ENCODE peak calls at places on chromosomes 5 and 9, in eight cellular contexts. K is A673, J is stomach, Q is Peyer's patch, E is mesenchymal stem cell, N is transverse colon, Y is neuronal stem cell, A is hepatocyte. D is an unnamed sample.

GRCh38 chr5:133147815-133148634 is 96.2 kb downstream of the HSPA4 start:
- DNase-seq in E (no peak), N (no peak), Y (no peak), J (no peak), A (no peak), K (no peak), Q (no peak), D (no peak)

GRCh38 chr9:75467141-75467540 is 378.8 kb downstream of the OSTF1 start:
- DNase-seq in Q (no peak), J (no peak), Y (no peak), A (no peak), K (no peak), E (no peak), N (no peak), D (no peak)

GRCh38 chr5:139755892-139756671 is 39.5 kb upstream of the PSD2 start:
- DNase-seq in J (peak; percentile 32), K (no peak), N (no peak), Y (no peak), Q (peak; percentile 56), A (peak; percentile 63), E (no peak), D (no peak)

GRCh38 chr5:34891981-34892380 is 23.3 kb downstream of the RAD1 start:
- DNase-seq in Y (no peak), A (peak; percentile 42), N (no peak), Q (no peak), E (no peak), K (no peak), J (no peak), D (no peak)

GRCh38 chr9:89425024-89425805 is 72.7 kb downstream of the SEMA4D start:
- DNase-seq in J (no peak), K (no peak), A (no peak), E (peak; percentile 28), Q (no peak), N (no peak), Y (no peak), D (no peak)

GRCh38 chr9:134775552-134775951 is 105.1 kb upstream of the FCN2 start:
- DNase-seq in Y (no peak), N (no peak), J (no peak), E (peak; percentile 91), K (no peak), A (peak; percentile 49), Q (no peak), D (no peak)

GRCh38 chr9:34663296-34663590 is 786 bp upstream of the CCL27 start:
- DNase-seq in E (no peak), Q (no peak), J (no peak), Y (no peak), K (no peak), A (no peak), N (no peak), D (no peak)

GRCh38 chr5:44002381-44002901 is 386.8 kb downstream of the FGF10 start:
- DNase-seq in Q (no peak), Y (no peak), J (peak; percentile 74), A (peak; percentile 55), N (no peak), K (no peak), E (peak; percentile 45), D (no peak)

GRCh38 chr9:23659346-23660006 is 166.6 kb downstream of the ELAVL2 start:
- DNase-seq in Q (no peak), A (no peak), Y (no peak), K (no peak), N (no peak), E (no peak), J (no peak), D (no peak)

GRCh38 chr5:2191972-2192371 is 309.2 kb upstream of the IRX4 start:
- DNase-seq in Y (no peak), J (no peak), K (no peak), E (no peak), N (no peak), A (no peak), Q (peak; percentile 17), D (no peak)

GRCh38 chr5:30693326-30693725 is 500.2 kb upstream of the CDH6 start:
- DNase-seq in K (no peak), Q (no peak), Y (no peak), A (no peak), E (no peak), N (no peak), J (no peak), D (no peak)

GRCh38 chr5:37665272-37665671 is 174.6 kb downstream of the GDNF start:
- DNase-seq in N (no peak), Y (no peak), A (no peak), Q (no peak), E (peak; percentile 67), J (no peak), K (no peak), D (no peak)

GRCh38 chr9:115651456-115651855 is 502.1 kb upstream of the PAPPA start:
- DNase-seq in Q (no peak), A (no peak), J (no peak), Y (no peak), E (no peak), K (no peak), N (no peak), D (no peak)

GRCh38 chr5:168985454-168985853 is 315.5 kb downstream of the SLIT3 start:
- DNase-seq in A (no peak), K (no peak), E (no peak), Q (no peak), Y (no peak), N (no peak), J (no peak), D (no peak)

GRCh38 chr5:40518511-40518917 is 161.2 kb upstream of the PTGER4 start:
- DNase-seq in Q (peak; percentile 80), Y (no peak), A (no peak), E (no peak), N (no peak), K (no peak), J (peak; percentile 31), D (peak; percentile 86)

GRCh38 chr5:32436553-32437262 is 7.8 kb downstream of the ZFR start:
- DNase-seq in Y (no peak), N (no peak), Q (no peak), K (no peak), J (no peak), E (no peak), A (no peak), D (peak; percentile 39)

GRCh38 chr9:112777914-112778313 is 27.4 kb downstream of the SNX30 start:
- DNase-seq in E (no peak), J (no peak), Q (no peak), Y (no peak), K (no peak), N (no peak), A (no peak), D (no peak)

GRCh38 chr5:142176255-142176654 is 67.7 kb downstream of the NDFIP1 start:
- DNase-seq in K (no peak), N (no peak), Q (no peak), Y (no peak), E (no peak), J (no peak), A (no peak), D (peak; percentile 63)

GRCh38 chr9:34430843-34431437 is 27.4 kb downstream of the FAM219A start:
- DNase-seq in N (peak; percentile 17), K (peak; percentile 56), Y (peak; percentile 72), E (peak; percentile 70), Q (no peak), A (peak; percentile 79), J (peak; percentile 57), D (peak; percentile 25)

GRCh38 chr9:14321517-14322125 is 7.7 kb upstream of the NFIB start:
- DNase-seq in Q (no peak), J (no peak), N (no peak), E (no peak), K (no peak), Y (no peak), A (no peak), D (no peak)
- H3K4me1 ChIP-seq in Q (no peaks in the 10 kb centered on the region), J (peaks cover 62% of the 10 kb centered on the region), N (peaks cover 53% of the 10 kb centered on the region), E (peaks cover 3% of the 10 kb centered on the region), K (peaks cover 51% of the 10 kb centered on the region), Y (peaks cover 33% of the 10 kb centered on the region), A (no peaks in the 10 kb centered on the region), D (no peaks in the 10 kb centered on the region)

DNA sequence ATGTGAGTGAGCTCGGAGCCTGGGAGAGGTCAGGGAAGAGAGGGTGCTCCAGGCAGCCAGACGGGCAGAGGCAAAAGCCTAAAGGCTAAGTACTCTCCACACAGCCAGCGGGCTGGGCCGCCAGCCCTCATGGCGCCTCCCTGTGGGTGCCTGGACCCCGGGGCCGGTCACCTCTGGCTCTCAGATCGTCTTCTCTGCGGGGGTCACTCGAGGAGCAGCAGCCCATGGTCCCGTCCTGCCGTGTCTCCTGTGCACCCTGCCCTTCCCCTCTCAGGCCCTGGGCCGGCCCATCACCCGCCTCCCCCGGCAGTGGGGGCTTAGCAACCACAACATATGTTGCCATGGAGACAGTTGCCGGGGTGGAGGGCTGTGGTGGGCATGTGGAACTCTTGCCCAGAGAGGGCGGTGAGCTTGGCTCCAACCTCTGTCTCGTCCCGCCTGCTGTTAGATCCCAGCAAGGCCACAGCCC is 4.2 kb downstream of the AK1 start:
- DNase-seq in A (no peak), N (no peak), E (no peak), Q (no peak), K (no peak), J (no peak), Y (no peak), D (no peak)
- H3K4me3 ChIP-seq in A (no peak overlapping the region), N (no peak overlapping the region), E (no peak overlapping the region), Q (no peak overlapping the region), K (no peak overlapping the region), J (no peak overlapping the region), Y (no peak overlapping the region), D (no peak overlapping the region)

DNA sequence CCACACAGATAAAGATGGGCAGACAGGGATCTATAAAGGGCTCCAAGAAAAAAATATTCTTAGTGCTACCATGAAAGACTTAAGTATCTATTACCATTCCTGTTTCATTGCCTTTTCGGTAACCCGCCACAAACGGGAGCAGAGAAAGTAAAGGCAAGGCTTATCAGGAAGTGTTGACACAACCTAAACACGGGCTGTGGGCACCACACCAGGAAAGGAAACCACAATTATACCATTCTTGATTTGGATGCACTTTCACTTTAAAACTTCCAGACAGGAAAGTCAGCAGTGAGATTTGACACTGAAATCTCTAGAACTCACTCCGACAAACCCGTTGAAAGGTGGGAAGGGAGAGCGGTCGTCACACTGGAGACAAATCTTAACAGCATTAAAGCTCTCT is 6.5 kb downstream of the TLE1 start:
- DNase-seq in Y (no peak), A (no peak), J (peak; percentile 81), Q (no peak), K (no peak), N (peak; percentile 44), E (peak; percentile 26), D (peak; percentile 29)
- H3K36me3 ChIP-seq in Y (peaks cover 78% of the 10 kb centered on the region), A (peaks cover 5% of the 10 kb centered on the region), J (peaks cover 23% of the 10 kb centered on the region), Q (no peaks in the 10 kb centered on the region), K (no peaks in the 10 kb centered on the region), N (no peaks in the 10 kb centered on the region), E (peaks cover 13% of the 10 kb centered on the region), D (no peaks in the 10 kb centered on the region)

GRCh38 chr9:98104445-98104881 is 14.6 kb downstream of the TRIM14 start:
- DNase-seq in N (peak; percentile 26), E (no peak), A (no peak), Y (no peak), Q (peak; percentile 63), K (no peak), J (no peak), D (no peak)

GRCh38 chr9:98101868-98102273 is 17.2 kb downstream of the TRIM14 start:
- DNase-seq in A (no peak), K (no peak), Y (no peak), Q (peak; percentile 95), E (no peak), J (peak; percentile 45), N (peak; percentile 75), D (peak; percentile 75)

GRCh38 chr9:98108540-98109031 is 10.4 kb downstream of the TRIM14 start:
- DNase-seq in E (no peak), Y (no peak), Q (peak; percentile 67), K (no peak), N (no peak), J (no peak), A (no peak), D (peak; percentile 46)

GRCh38 chr9:98107926-98108325 is 11.1 kb downstream of the TRIM14 start:
- DNase-seq in J (no peak), N (no peak), E (no peak), Y (no peak), Q (no peak), K (no peak), A (no peak), D (no peak)

GRCh38 chr9:98105006-98105405 is 14.0 kb downstream of the TRIM14 start:
- DNase-seq in K (no peak), N (no peak), Y (no peak), Q (peak; percentile 44), E (no peak), A (no peak), J (no peak), D (no peak)
- H3K4me1 ChIP-seq in K (no peaks in the 10 kb centered on the region), N (peaks cover 44% of the 10 kb centered on the region), Y (no peaks in the 10 kb centered on the region), Q (no peaks in the 10 kb centered on the region), E (no peaks in the 10 kb centered on the region), A (no peaks in the 10 kb centered on the region), J (peaks cover 16% of the 10 kb centered on the region), D (peaks cover 3% of the 10 kb centered on the region)